ENCODE peak calls at places on chromosomes 1 and 21, in ten cellular contexts. Z, J, Q, F, C, E, N, M, U and Y are unnamed samples.

GRCh38 chr1:31013187-31013864 is 52.2 kb downstream of the PUM1 start:
- DNase-seq in J (no peak), Q (no peak), M (no peak), F (no peak), U (no peak), N (no peak), E (peak; percentile 86), C (no peak), Z (no peak), Y (no peak)

GRCh38 chr21:14382486-14382834 is 486 bp downstream of the HSPA13 start:
- DNase-seq in M (no peak), Q (peak; percentile 78), U (no peak), J (no peak), E (no peak), C (no peak), N (no peak), F (no peak), Z (no peak), Y (peak; percentile 23)

GRCh38 chr1:69738458-69738857 is 170.7 kb downstream of the LRRC7 start:
- DNase-seq in M (no peak), F (no peak), Z (no peak), E (no peak), U (no peak), C (no peak), N (no peak), J (no peak), Q (no peak), Y (no peak)

GRCh38 chr1:66539491-66539890 is 5.5 kb downstream of the SGIP1 start:
- DNase-seq in Z (no peak), C (no peak), Q (no peak), M (no peak), F (no peak), E (no peak), U (no peak), J (no peak), N (no peak), Y (no peak)

GRCh38 chr1:147502760-147503159 is 38.5 kb upstream of the BCL9 start:
- DNase-seq in N (no peak), F (no peak), M (no peak), E (no peak), C (no peak), U (no peak), Z (no peak), Q (no peak), J (no peak), Y (no peak)

GRCh38 chr1:184530226-184530625 is 143.4 kb downstream of the C1orf21 start:
- DNase-seq in F (no peak), Q (no peak), C (no peak), N (no peak), M (no peak), U (no peak), Z (no peak), J (no peak), E (no peak), Y (no peak)

GRCh38 chr1:205563927-205564441 is 59.5 kb downstream of the CDK18 start:
- DNase-seq in F (no peak), Z (peak; percentile 23), U (no peak), N (no peak), J (no peak), M (no peak), C (peak; percentile 46), Q (no peak), E (no peak), Y (peak; percentile 62)

GRCh38 chr1:151606384-151606783 is 5.5 kb upstream of the SNX27 start:
- DNase-seq in M (no peak), F (peak; percentile 58), N (peak; percentile 74), E (peak; percentile 90), J (no peak), Q (no peak), U (no peak), Z (peak; percentile 88), C (no peak), Y (peak; percentile 99)

GRCh38 chr1:6185151-6185550 is 5.0 kb upstream of the CHD5 start:
- DNase-seq in M (no peak), E (peak; percentile 81), U (no peak), J (no peak), N (no peak), F (no peak), Z (peak; percentile 16), Q (no peak), C (no peak), Y (no peak)

GRCh38 chr1:44806025-44806703 is 987 bp downstream of the DYNLT4 start:
- DNase-seq in F (no peak), C (peak; percentile 70), N (no peak), J (peak; percentile 47), M (no peak), E (no peak), U (no peak), Q (no peak), Z (no peak), Y (no peak)

GRCh38 chr1:22509815-22510214 is 53.5 kb upstream of the EPHA8 start:
- DNase-seq in J (no peak), Q (no peak), E (no peak), M (no peak), U (no peak), N (no peak), Z (no peak), F (no peak), C (no peak), Y (peak; percentile 2)

GRCh38 chr1:5526822-5527551 is 465.2 kb downstream of the NPHP4 start:
- DNase-seq in C (no peak), E (no peak), F (no peak), J (no peak), Z (no peak), U (no peak), N (no peak), M (no peak), Q (no peak), Y (no peak)

GRCh38 chr1:80987106-80987505 is 813.6 kb upstream of the ADGRL2 start:
- DNase-seq in C (no peak), U (no peak), F (no peak), Q (no peak), M (no peak), N (no peak), J (no peak), Z (no peak), E (no peak), Y (no peak)

GRCh38 chr1:232873412-232873811 is 68.2 kb downstream of the MAP10 start:
- DNase-seq in E (no peak), U (no peak), F (no peak), N (no peak), Q (no peak), M (no peak), Z (no peak), J (no peak), C (no peak), Y (no peak)

GRCh38 chr1:47449702-47450552 is 12.1 kb downstream of the FOXD2 start:
- DNase-seq in C (no peak), F (peak; percentile 72), E (no peak), Q (no peak), J (no peak), Z (no peak), N (no peak), M (no peak), U (no peak), Y (peak; percentile 43)

GRCh38 chr1:235009561-235010306 is 118.9 kb downstream of the TOMM20 start:
- DNase-seq in M (no peak), J (no peak), Z (no peak), Q (no peak), E (no peak), C (peak; percentile 49), U (no peak), F (no peak), N (no peak), Y (no peak)